ENCODE peak calls at places on chromosomes 13 and 19, in four cellular contexts. X, U, R and O are unnamed samples.

GRCh38 chr19:16564842-16565241 is 7.4 kb downstream of the SLC35E1 start:
- DNase-seq in X (no peak), U (no peak), R (no peak), O (no peak)

GRCh38 chr19:46710687-46711086 is 6.2 kb downstream of the PRKD2 start:
- DNase-seq in X (peak), U (no peak), R (peak), O (no peak)

GRCh38 chr19:43527860-43528622 is 1.0 kb upstream of the ETHE1 start:
- DNase-seq in X (no peak), U (no peak), R (no peak), O (no peak)

GRCh38 chr19:32576790-32577189 is 4.2 kb upstream of the PDCD5 start:
- DNase-seq in X (no peak), U (no peak), R (no peak), O (no peak)

GRCh38 chr13:97432917-97433726 is 847 bp upstream of the RAP2A start:
- DNase-seq in X (peak), U (peak), R (peak), O (peak)

GRCh38 chr13:90968510-90968909 is 379.0 kb upstream of the MIR17HG start:
- DNase-seq in X (peak), U (peak), R (peak), O (peak)

GRCh38 chr19:32355309-32355708 is 9.9 kb downstream of the ZNF507 start:
- DNase-seq in X (no peak), U (no peak), R (no peak), O (no peak)

GRCh38 chr13:24033527-24034302 is 126.8 kb upstream of the SPATA13 start:
- DNase-seq in X (no peak), U (no peak), R (no peak), O (no peak)

GRCh38 chr19:28710278-28710677 is 502.7 kb downstream of the UQCRFS1 start:
- DNase-seq in X (peak), U (peak), R (no peak), O (peak)

GRCh38 chr13:33152389-33152788 is 133.2 kb downstream of the STARD13 start:
- DNase-seq in X (no peak), U (no peak), R (no peak), O (no peak)

GRCh38 chr13:33150662-33151061 is 134.4 kb downstream of the KL start:
- DNase-seq in X (no peak), U (no peak), R (no peak), O (no peak)

GRCh38 chr13:33146843-33147611 is 130.8 kb downstream of the KL start:
- DNase-seq in X (no peak), U (no peak), R (no peak), O (no peak)

GRCh38 chr13:33147832-33148231 is 131.6 kb downstream of the KL start:
- DNase-seq in X (no peak), U (no peak), R (no peak), O (no peak)

GRCh38 chr13:33150146-33150545 is 133.9 kb downstream of the KL start:
- DNase-seq in X (no peak), U (peak), R (no peak), O (no peak)
- TF ChIP-seq RNF2 in X (no peak), U (no peak), R (no peak), O (no peak)

GRCh38 chr13:38602261-38602660 is 84.6 kb upstream of the FREM2 start:
- DNase-seq in X (peak), U (no peak), R (no peak), O (no peak)
- TF ChIP-seq RNF2 in X (no peak), U (no peak), R (no peak), O (no peak)

DNA sequence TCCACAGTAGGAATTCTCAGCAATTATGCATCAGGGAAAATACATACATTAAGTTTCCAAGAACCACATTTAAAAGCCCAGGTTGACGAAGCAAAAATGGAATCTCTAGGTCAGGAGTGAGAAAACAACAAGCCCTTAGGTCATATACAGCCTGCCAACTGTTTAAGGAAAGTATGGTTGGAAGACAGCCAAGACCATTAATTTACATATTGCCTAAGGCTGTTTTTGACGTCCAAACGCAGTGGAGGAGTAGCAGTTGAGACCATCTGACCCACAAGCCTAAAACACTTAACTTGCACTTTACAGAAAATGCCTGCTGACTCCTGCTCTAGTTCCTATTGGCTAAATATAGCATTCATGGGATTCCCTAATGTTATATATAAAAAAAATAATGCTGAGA is 299.0 kb downstream of the ITGBL1 start:
- DNase-seq in X (no peak), U (no peak), R (no peak), O (no peak)
- TF ChIP-seq RNF2 in X (no peak), U (no peak), R (no peak), O (no peak)

GRCh38 chr13:33331962-33332361 is 46.4 kb upstream of the STARD13 start:
- DNase-seq in X (no peak), U (no peak), R (no peak), O (no peak)
- TF ChIP-seq RNF2 in X (no peak), U (no peak), R (no peak), O (no peak)

DNA sequence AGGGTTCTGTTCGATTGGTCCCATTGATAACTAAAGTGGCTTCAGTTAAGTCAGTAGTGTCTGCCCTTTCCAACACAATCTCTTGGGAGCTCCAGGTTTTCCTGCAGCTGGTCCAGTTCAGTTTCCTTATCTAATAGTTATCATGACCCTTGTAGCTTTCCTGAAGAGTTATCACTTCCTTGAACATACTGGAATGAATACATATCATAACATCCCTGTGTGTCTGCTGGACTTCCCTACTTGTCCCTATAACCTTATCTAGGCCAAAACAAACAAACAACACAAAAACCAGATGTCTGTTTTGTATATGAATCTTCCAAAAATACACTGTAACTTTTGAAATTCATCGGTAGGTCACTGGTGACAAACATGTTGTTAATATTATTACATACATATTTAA is 167.6 kb downstream of the DCT start:
- DNase-seq in X (no peak), U (no peak), R (no peak), O (no peak)
- TF ChIP-seq RNF2 in X (no peak), U (no peak), R (no peak), O (no peak)

DNA sequence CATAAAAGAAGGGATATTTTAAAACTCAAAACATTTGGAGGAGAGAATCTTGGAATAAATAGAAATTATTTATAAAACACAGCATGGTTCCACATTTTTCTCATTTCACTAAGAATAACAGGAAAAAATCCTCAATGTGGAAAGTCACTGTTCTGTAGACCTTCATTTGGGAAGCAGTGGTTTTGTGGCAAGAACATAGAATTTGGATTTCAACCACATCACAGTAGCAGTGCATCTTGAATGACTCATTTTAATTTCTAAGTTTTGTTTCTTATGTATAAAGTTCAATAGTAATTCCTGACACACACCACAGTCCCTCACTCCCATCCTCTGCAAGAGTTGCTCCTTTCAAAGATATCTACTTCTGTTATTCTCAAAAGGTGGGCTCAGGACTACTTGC is 264.0 kb downstream of the ENOX1 start:
- DNase-seq in X (no peak), U (no peak), R (no peak), O (no peak)
- TF ChIP-seq RNF2 in X (no peak), U (no peak), R (no peak), O (no peak)